ENCODE peak calls at places on chromosomes 16 and 17, in ten cellular contexts. One of them, this sample, is unnamed.

GRCh38 chr17:73350864-73351263 is 39.1 kb upstream of the CDC42EP4 start:
- DNase-seq in HS-5: no peak
- DNase-seq in stimulated activated CD8-positive, alpha-beta memory T cell treated with anti-CD3 and anti-CD28 coated beads, Interleukin-15, amount 100 ng/mL, for 24 hours: no peak
- DNase-seq in NB4: no peak
- DNase-seq in T-helper 2 cell: no peak
- DNase-seq in iPS-NIHi11: no peak
- DNase-seq in activated effector memory CD4-positive, alpha-beta T cell treated with Interleukin-2 at 50 U/mL for 16 hours: no peak
- DNase-seq in effector memory CD8-positive, alpha-beta T cell: no peak
- DNase-seq in body of pancreas: no peak
- DNase-seq in activated naive CD8-positive, alpha-beta T cell treated with anti-CD3 and anti-CD28 coated beads for 36 hours: no peak
- DNase-seq in this sample: no peak

GRCh38 chr17:29891131-29891530 is 38.9 kb downstream of the SSH2 start:
- DNase-seq in HS-5: no peak
- DNase-seq in stimulated activated CD8-positive, alpha-beta memory T cell treated with anti-CD3 and anti-CD28 coated beads, Interleukin-15, amount 100 ng/mL, for 24 hours: no peak
- DNase-seq in NB4: no peak
- DNase-seq in T-helper 2 cell: no peak
- DNase-seq in iPS-NIHi11: no peak
- DNase-seq in activated effector memory CD4-positive, alpha-beta T cell treated with Interleukin-2 at 50 U/mL for 16 hours: no peak
- DNase-seq in effector memory CD8-positive, alpha-beta T cell: no peak
- DNase-seq in body of pancreas: no peak
- DNase-seq in activated naive CD8-positive, alpha-beta T cell treated with anti-CD3 and anti-CD28 coated beads for 36 hours: no peak
- DNase-seq in this sample: no peak

GRCh38 chr17:63699638-63700527 is at the start of gene LIMD2:
- DNase-seq in HS-5: no peak
- DNase-seq in stimulated activated CD8-positive, alpha-beta memory T cell treated with anti-CD3 and anti-CD28 coated beads, Interleukin-15, amount 100 ng/mL, for 24 hours: peak
- DNase-seq in NB4: peak
- DNase-seq in T-helper 2 cell: peak
- DNase-seq in iPS-NIHi11: peak
- DNase-seq in activated effector memory CD4-positive, alpha-beta T cell treated with Interleukin-2 at 50 U/mL for 16 hours: peak
- DNase-seq in effector memory CD8-positive, alpha-beta T cell: peak
- DNase-seq in body of pancreas: peak
- DNase-seq in activated naive CD8-positive, alpha-beta T cell treated with anti-CD3 and anti-CD28 coated beads for 36 hours: peak
- DNase-seq in this sample: peak

GRCh38 chr16:67173808-67174705 is 3.7 kb downstream of the NOL3 start:
- DNase-seq in HS-5: peak
- DNase-seq in stimulated activated CD8-positive, alpha-beta memory T cell treated with anti-CD3 and anti-CD28 coated beads, Interleukin-15, amount 100 ng/mL, for 24 hours: no peak
- DNase-seq in NB4: peak
- DNase-seq in T-helper 2 cell: peak
- DNase-seq in iPS-NIHi11: peak
- DNase-seq in activated effector memory CD4-positive, alpha-beta T cell treated with Interleukin-2 at 50 U/mL for 16 hours: peak
- DNase-seq in effector memory CD8-positive, alpha-beta T cell: peak
- DNase-seq in body of pancreas: peak
- DNase-seq in activated naive CD8-positive, alpha-beta T cell treated with anti-CD3 and anti-CD28 coated beads for 36 hours: peak
- DNase-seq in this sample: peak

GRCh38 chr16:74224828-74225227 is 71.8 kb upstream of the PSMD7 start:
- DNase-seq in HS-5: peak
- DNase-seq in stimulated activated CD8-positive, alpha-beta memory T cell treated with anti-CD3 and anti-CD28 coated beads, Interleukin-15, amount 100 ng/mL, for 24 hours: no peak
- DNase-seq in NB4: no peak
- DNase-seq in T-helper 2 cell: no peak
- DNase-seq in iPS-NIHi11: no peak
- DNase-seq in activated effector memory CD4-positive, alpha-beta T cell treated with Interleukin-2 at 50 U/mL for 16 hours: no peak
- DNase-seq in effector memory CD8-positive, alpha-beta T cell: no peak
- DNase-seq in body of pancreas: no peak
- DNase-seq in activated naive CD8-positive, alpha-beta T cell treated with anti-CD3 and anti-CD28 coated beads for 36 hours: no peak
- DNase-seq in this sample: no peak

GRCh38 chr17:20300399-20301037 is 166.8 kb downstream of the LGALS9B start:
- DNase-seq in HS-5: peak
- DNase-seq in stimulated activated CD8-positive, alpha-beta memory T cell treated with anti-CD3 and anti-CD28 coated beads, Interleukin-15, amount 100 ng/mL, for 24 hours: no peak
- DNase-seq in NB4: no peak
- DNase-seq in T-helper 2 cell: no peak
- DNase-seq in iPS-NIHi11: no peak
- DNase-seq in activated effector memory CD4-positive, alpha-beta T cell treated with Interleukin-2 at 50 U/mL for 16 hours: no peak
- DNase-seq in effector memory CD8-positive, alpha-beta T cell: no peak
- DNase-seq in body of pancreas: no peak
- DNase-seq in activated naive CD8-positive, alpha-beta T cell treated with anti-CD3 and anti-CD28 coated beads for 36 hours: no peak
- DNase-seq in this sample: peak

GRCh38 chr16:50304467-50305440 is 38.4 kb downstream of the ADCY7 start:
- DNase-seq in HS-5: no peak
- DNase-seq in stimulated activated CD8-positive, alpha-beta memory T cell treated with anti-CD3 and anti-CD28 coated beads, Interleukin-15, amount 100 ng/mL, for 24 hours: no peak
- DNase-seq in NB4: no peak
- DNase-seq in T-helper 2 cell: no peak
- DNase-seq in iPS-NIHi11: no peak
- DNase-seq in activated effector memory CD4-positive, alpha-beta T cell treated with Interleukin-2 at 50 U/mL for 16 hours: no peak
- DNase-seq in effector memory CD8-positive, alpha-beta T cell: no peak
- DNase-seq in body of pancreas: peak
- DNase-seq in activated naive CD8-positive, alpha-beta T cell treated with anti-CD3 and anti-CD28 coated beads for 36 hours: no peak
- DNase-seq in this sample: peak

GRCh38 chr16:9854665-9855064 is 327.6 kb downstream of the GRIN2A start:
- DNase-seq in HS-5: peak
- DNase-seq in stimulated activated CD8-positive, alpha-beta memory T cell treated with anti-CD3 and anti-CD28 coated beads, Interleukin-15, amount 100 ng/mL, for 24 hours: no peak
- DNase-seq in NB4: no peak
- DNase-seq in T-helper 2 cell: no peak
- DNase-seq in iPS-NIHi11: no peak
- DNase-seq in activated effector memory CD4-positive, alpha-beta T cell treated with Interleukin-2 at 50 U/mL for 16 hours: no peak
- DNase-seq in effector memory CD8-positive, alpha-beta T cell: no peak
- DNase-seq in body of pancreas: no peak
- DNase-seq in activated naive CD8-positive, alpha-beta T cell treated with anti-CD3 and anti-CD28 coated beads for 36 hours: no peak
- DNase-seq in this sample: no peak

GRCh38 chr16:75097941-75098897 is 18.4 kb downstream of the LDHD start:
- DNase-seq in HS-5: no peak
- DNase-seq in stimulated activated CD8-positive, alpha-beta memory T cell treated with anti-CD3 and anti-CD28 coated beads, Interleukin-15, amount 100 ng/mL, for 24 hours: no peak
- DNase-seq in NB4: no peak
- DNase-seq in T-helper 2 cell: peak
- DNase-seq in iPS-NIHi11: no peak
- DNase-seq in activated effector memory CD4-positive, alpha-beta T cell treated with Interleukin-2 at 50 U/mL for 16 hours: peak
- DNase-seq in effector memory CD8-positive, alpha-beta T cell: peak
- DNase-seq in body of pancreas: no peak
- DNase-seq in activated naive CD8-positive, alpha-beta T cell treated with anti-CD3 and anti-CD28 coated beads for 36 hours: peak
- DNase-seq in this sample: no peak

GRCh38 chr16:46972971-46973456 is 460 bp downstream of the DNAJA2 start:
- DNase-seq in HS-5: no peak
- DNase-seq in stimulated activated CD8-positive, alpha-beta memory T cell treated with anti-CD3 and anti-CD28 coated beads, Interleukin-15, amount 100 ng/mL, for 24 hours: peak
- DNase-seq in NB4: peak
- DNase-seq in T-helper 2 cell: peak
- DNase-seq in iPS-NIHi11: peak
- DNase-seq in activated effector memory CD4-positive, alpha-beta T cell treated with Interleukin-2 at 50 U/mL for 16 hours: peak
- DNase-seq in effector memory CD8-positive, alpha-beta T cell: no peak
- DNase-seq in body of pancreas: peak
- DNase-seq in activated naive CD8-positive, alpha-beta T cell treated with anti-CD3 and anti-CD28 coated beads for 36 hours: peak
- DNase-seq in this sample: no peak

GRCh38 chr16:1620391-1620790 is 8.2 kb downstream of the CRAMP1 start:
- DNase-seq in HS-5: no peak
- DNase-seq in stimulated activated CD8-positive, alpha-beta memory T cell treated with anti-CD3 and anti-CD28 coated beads, Interleukin-15, amount 100 ng/mL, for 24 hours: no peak
- DNase-seq in NB4: no peak
- DNase-seq in T-helper 2 cell: no peak
- DNase-seq in iPS-NIHi11: no peak
- DNase-seq in activated effector memory CD4-positive, alpha-beta T cell treated with Interleukin-2 at 50 U/mL for 16 hours: no peak
- DNase-seq in effector memory CD8-positive, alpha-beta T cell: no peak
- DNase-seq in body of pancreas: no peak
- DNase-seq in activated naive CD8-positive, alpha-beta T cell treated with anti-CD3 and anti-CD28 coated beads for 36 hours: no peak
- DNase-seq in this sample: no peak

GRCh38 chr16:12027091-12027490 is 50.6 kb downstream of the SNX29 start:
- DNase-seq in HS-5: no peak
- DNase-seq in stimulated activated CD8-positive, alpha-beta memory T cell treated with anti-CD3 and anti-CD28 coated beads, Interleukin-15, amount 100 ng/mL, for 24 hours: no peak
- DNase-seq in NB4: no peak
- DNase-seq in T-helper 2 cell: no peak
- DNase-seq in iPS-NIHi11: no peak
- DNase-seq in activated effector memory CD4-positive, alpha-beta T cell treated with Interleukin-2 at 50 U/mL for 16 hours: no peak
- DNase-seq in effector memory CD8-positive, alpha-beta T cell: no peak
- DNase-seq in body of pancreas: no peak
- DNase-seq in activated naive CD8-positive, alpha-beta T cell treated with anti-CD3 and anti-CD28 coated beads for 36 hours: no peak
- DNase-seq in this sample: no peak

GRCh38 chr16:64121473-64121872 is 1000.4 kb downstream of the CDH11 start:
- DNase-seq in HS-5: peak
- DNase-seq in stimulated activated CD8-positive, alpha-beta memory T cell treated with anti-CD3 and anti-CD28 coated beads, Interleukin-15, amount 100 ng/mL, for 24 hours: no peak
- DNase-seq in NB4: no peak
- DNase-seq in T-helper 2 cell: no peak
- DNase-seq in iPS-NIHi11: no peak
- DNase-seq in activated effector memory CD4-positive, alpha-beta T cell treated with Interleukin-2 at 50 U/mL for 16 hours: no peak
- DNase-seq in effector memory CD8-positive, alpha-beta T cell: no peak
- DNase-seq in body of pancreas: no peak
- DNase-seq in activated naive CD8-positive, alpha-beta T cell treated with anti-CD3 and anti-CD28 coated beads for 36 hours: no peak
- DNase-seq in this sample: no peak

This sample was measured in ovary.